ENCODE peak calls at places on chromosomes 12 and 14, in eight cellular contexts. O is stimulated activated CD8-positive, alpha-beta memory T cell treated with anti-CD3 and anti-CD28 coated beads, Interleukin-2, amount 100 ng/mL, for 48 hours; E is GM20000; U is fibroblast of mammary gland; D is fibroblast of lung; Q is activated CD8-positive, alpha-beta T cell treated with anti-CD3 and anti-CD28 coated beads for 36 hours; A is progenitor cell of endocrine pancreas; N is activated CD4-positive, CD25-positive, alpha-beta regulatory T cell. T is an unnamed sample.
A peak's percentile ranks its signal among the peaks of the same experiment; 100 is the strongest.

GRCh38 chr14:75301666-75302325 is 23.2 kb downstream of the FOS start:
- DNase-seq in O (no peak), E (peak; percentile 20), U (peak; percentile 70), D (peak; percentile 47), Q (peak; percentile 81), A (no peak), N (no peak), T (no peak)

GRCh38 chr14:61520546-61520945 is 174.8 kb upstream of the HIF1A start:
- DNase-seq in O (no peak), E (no peak), U (peak; percentile 71), D (no peak), Q (no peak), A (no peak), N (no peak), T (no peak)

GRCh38 chr12:19048943-19049342 is 80.6 kb upstream of the PLEKHA5 start:
- DNase-seq in O (no peak), E (no peak), U (no peak), D (no peak), Q (no peak), A (no peak), N (no peak), T (no peak)

GRCh38 chr14:74407021-74407800 is 18.8 kb downstream of the SYNDIG1L start:
- DNase-seq in O (no peak), E (no peak), U (no peak), D (no peak), Q (no peak), A (no peak), N (no peak), T (no peak)

GRCh38 chr14:103172921-103173320 is 49.7 kb downstream of the TNFAIP2 start:
- DNase-seq in O (no peak), E (no peak), U (no peak), D (no peak), Q (no peak), A (no peak), N (no peak), T (no peak)

GRCh38 chr12:26402648-26403047 is 207.3 kb downstream of the SSPN start:
- DNase-seq in O (no peak), E (no peak), U (no peak), D (no peak), Q (peak; percentile 6), A (no peak), N (no peak), T (no peak)

GRCh38 chr12:77847060-77847541 is 16.4 kb downstream of the NAV3 start:
- DNase-seq in O (no peak), E (peak; percentile 67), U (peak; percentile 34), D (no peak), Q (no peak), A (no peak), N (no peak), T (no peak)

GRCh38 chr12:58142991-58143390 is 201.6 kb downstream of the ATP23 start:
- DNase-seq in O (no peak), E (no peak), U (no peak), D (no peak), Q (no peak), A (no peak), N (no peak), T (no peak)

GRCh38 chr14:93219103-93219726 is 12.2 kb downstream of the UBR7 start:
- DNase-seq in O (no peak), E (peak; percentile 59), U (peak; percentile 72), D (peak; percentile 72), Q (peak; percentile 67), A (no peak), N (no peak), T (no peak)

GRCh38 chr14:33934938-33935337 is 15.9 kb downstream of the EGLN3 start:
- DNase-seq in O (no peak), E (no peak), U (no peak), D (no peak), Q (no peak), A (no peak), N (no peak), T (no peak)